ENCODE peak calls at places on chromosomes 13 and 19, in eight cellular contexts. One of them, this sample, is unnamed.
A peak's percentile ranks its signal among the peaks of the same experiment; 100 is the strongest.

GRCh38 chr19:5001547-5002131 is 32.7 kb downstream of the KDM4B start:
- DNase-seq in neural progenitor cell: peak; percentile 61
- DNase-seq in esophagus squamous epithelium: no peak
- DNase-seq in glutamatergic neuron: peak; percentile 63
- DNase-seq in stimulated activated CD8-positive, alpha-beta memory T cell treated with anti-CD3 and anti-CD28 coated beads, Interleukin-7, amount 100 ng/mL, for 48 hours: no peak
- DNase-seq in NCI-H2081: no peak
- DNase-seq in fibroblast of lung: peak; percentile 63
- DNase-seq in occipital lobe: no peak
- DNase-seq in this sample: peak; percentile 70

GRCh38 chr19:54158812-54159351 is 639 bp downstream of the LENG1 start:
- DNase-seq in glutamatergic neuron: no peak
- DNase-seq in occipital lobe: no peak
- DNase-seq in fibroblast of lung: no peak
- DNase-seq in NCI-H2081: no peak
- DNase-seq in neural progenitor cell: peak; percentile 27
- DNase-seq in stimulated activated CD8-positive, alpha-beta memory T cell treated with anti-CD3 and anti-CD28 coated beads, Interleukin-7, amount 100 ng/mL, for 48 hours: no peak
- DNase-seq in esophagus squamous epithelium: no peak
- DNase-seq in this sample: no peak

GRCh38 chr19:46878613-46879375 is 18.0 kb downstream of the ARHGAP35 start:
- DNase-seq in esophagus squamous epithelium: no peak
- DNase-seq in occipital lobe: no peak
- DNase-seq in stimulated activated CD8-positive, alpha-beta memory T cell treated with anti-CD3 and anti-CD28 coated beads, Interleukin-7, amount 100 ng/mL, for 48 hours: no peak
- DNase-seq in glutamatergic neuron: no peak
- DNase-seq in NCI-H2081: no peak
- DNase-seq in neural progenitor cell: no peak
- DNase-seq in fibroblast of lung: peak; percentile 77
- DNase-seq in this sample: peak; percentile 92

GRCh38 chr13:79485014-79485441 is 4.1 kb downstream of the NDFIP2 start:
- DNase-seq in neural progenitor cell: no peak
- DNase-seq in occipital lobe: no peak
- DNase-seq in NCI-H2081: no peak
- DNase-seq in fibroblast of lung: peak; percentile 61
- DNase-seq in glutamatergic neuron: no peak
- DNase-seq in stimulated activated CD8-positive, alpha-beta memory T cell treated with anti-CD3 and anti-CD28 coated beads, Interleukin-7, amount 100 ng/mL, for 48 hours: no peak
- DNase-seq in esophagus squamous epithelium: no peak
- DNase-seq in this sample: peak; percentile 88

GRCh38 chr13:29810145-29810742 is 40.2 kb downstream of the UBL3 start:
- DNase-seq in glutamatergic neuron: no peak
- DNase-seq in esophagus squamous epithelium: no peak
- DNase-seq in fibroblast of lung: no peak
- DNase-seq in stimulated activated CD8-positive, alpha-beta memory T cell treated with anti-CD3 and anti-CD28 coated beads, Interleukin-7, amount 100 ng/mL, for 48 hours: no peak
- DNase-seq in occipital lobe: no peak
- DNase-seq in neural progenitor cell: no peak
- DNase-seq in NCI-H2081: no peak
- DNase-seq in this sample: no peak

GRCh38 chr13:73288596-73288995 is 229.8 kb downstream of the KLF5 start:
- DNase-seq in stimulated activated CD8-positive, alpha-beta memory T cell treated with anti-CD3 and anti-CD28 coated beads, Interleukin-7, amount 100 ng/mL, for 48 hours: no peak
- DNase-seq in esophagus squamous epithelium: no peak
- DNase-seq in NCI-H2081: no peak
- DNase-seq in fibroblast of lung: no peak
- DNase-seq in neural progenitor cell: no peak
- DNase-seq in glutamatergic neuron: no peak
- DNase-seq in occipital lobe: no peak
- DNase-seq in this sample: no peak

GRCh38 chr13:112772929-112773328 is 83.1 kb downstream of the ATP11A start:
- DNase-seq in stimulated activated CD8-positive, alpha-beta memory T cell treated with anti-CD3 and anti-CD28 coated beads, Interleukin-7, amount 100 ng/mL, for 48 hours: no peak
- DNase-seq in NCI-H2081: no peak
- DNase-seq in glutamatergic neuron: no peak
- DNase-seq in occipital lobe: no peak
- DNase-seq in esophagus squamous epithelium: no peak
- DNase-seq in fibroblast of lung: no peak
- DNase-seq in neural progenitor cell: no peak
- DNase-seq in this sample: no peak

GRCh38 chr13:46479691-46480090 is 73.3 kb upstream of the LRCH1 start:
- DNase-seq in NCI-H2081: no peak
- DNase-seq in stimulated activated CD8-positive, alpha-beta memory T cell treated with anti-CD3 and anti-CD28 coated beads, Interleukin-7, amount 100 ng/mL, for 48 hours: no peak
- DNase-seq in esophagus squamous epithelium: no peak
- DNase-seq in glutamatergic neuron: no peak
- DNase-seq in occipital lobe: no peak
- DNase-seq in fibroblast of lung: no peak
- DNase-seq in neural progenitor cell: no peak
- DNase-seq in this sample: no peak

GRCh38 chr13:112113851-112114250 is 46.9 kb downstream of the SOX1 start:
- DNase-seq in neural progenitor cell: no peak
- DNase-seq in fibroblast of lung: no peak
- DNase-seq in glutamatergic neuron: no peak
- DNase-seq in esophagus squamous epithelium: no peak
- DNase-seq in stimulated activated CD8-positive, alpha-beta memory T cell treated with anti-CD3 and anti-CD28 coated beads, Interleukin-7, amount 100 ng/mL, for 48 hours: no peak
- DNase-seq in occipital lobe: no peak
- DNase-seq in NCI-H2081: no peak
- DNase-seq in this sample: no peak

GRCh38 chr13:42048323-42048624 is 174 bp upstream of the DGKH start:
- DNase-seq in NCI-H2081: no peak
- DNase-seq in occipital lobe: peak; percentile 6
- DNase-seq in fibroblast of lung: no peak
- DNase-seq in neural progenitor cell: no peak
- DNase-seq in esophagus squamous epithelium: no peak
- DNase-seq in stimulated activated CD8-positive, alpha-beta memory T cell treated with anti-CD3 and anti-CD28 coated beads, Interleukin-7, amount 100 ng/mL, for 48 hours: no peak
- DNase-seq in glutamatergic neuron: no peak
- DNase-seq in this sample: no peak

This sample was measured in cardiac fibroblast.